ENCODE peak calls at places on chromosome 14, in five cellular contexts. E is AG04450, Q is astrocyte, K is HCT116, O is stomach. Y is an unnamed sample. For H3K27me3, the result is how much of the 10 kb centered on the place peaks cover.

GRCh38 chr14:76201162-76201561 is 49.4 kb downstream of the GPATCH2L start:
- DNase-seq in E (peak), Q (peak), K (no peak), O (no peak), Y (peak)

GRCh38 chr14:70653662-70654061 is 11.9 kb downstream of the TTC9 start:
- DNase-seq in E (no peak), Q (no peak), K (no peak), O (no peak), Y (no peak)

GRCh38 chr14:44712095-44712822 is 205.2 kb upstream of the FSCB start:
- DNase-seq in E (no peak), Q (no peak), K (no peak), O (no peak), Y (no peak)

GRCh38 chr14:102848830-102849521 is 71.7 kb downstream of the TRAF3 start:
- DNase-seq in E (no peak), Q (peak), K (no peak), O (peak), Y (no peak)

GRCh38 chr14:101196795-101197590 is 293.5 kb upstream of the RTL1 start:
- DNase-seq in E (no peak), Q (no peak), K (no peak), O (peak), Y (no peak)

GRCh38 chr14:97459180-97459579 is 662.0 kb downstream of the VRK1 start:
- DNase-seq in E (no peak), Q (no peak), K (no peak), O (no peak), Y (no peak)

GRCh38 chr14:24079521-24080141 is 8.3 kb downstream of the CPNE6 start:
- DNase-seq in E (no peak), Q (no peak), K (no peak), O (no peak), Y (no peak)

GRCh38 chr14:104419865-104420458 is 159.6 kb upstream of the C14orf180 start:
- DNase-seq in E (no peak), Q (no peak), K (no peak), O (no peak), Y (no peak)

GRCh38 chr14:42000450-42000849 is 393.8 kb downstream of the LRFN5 start:
- DNase-seq in E (no peak), Q (no peak), K (no peak), O (no peak), Y (peak)

GRCh38 chr14:90721619-90722305 is 94.5 kb downstream of the TTC7B start:
- DNase-seq in E (no peak), Q (peak), K (peak), O (no peak), Y (peak)

GRCh38 chr14:51087024-51087423 is 7.9 kb downstream of the TRIM9 start:
- DNase-seq in E (no peak), Q (no peak), K (peak), O (no peak), Y (peak)

GRCh38 chr14:72045885-72046284 is 113.7 kb downstream of the RGS6 start:
- DNase-seq in E (no peak), Q (no peak), K (no peak), O (no peak), Y (no peak)

GRCh38 chr14:72618424-72618823 is 275.5 kb downstream of the DPF3 start:
- DNase-seq in E (no peak), Q (no peak), K (no peak), O (no peak), Y (no peak)

GRCh38 chr14:102644523-102644922 is 52.1 kb downstream of the RCOR1 start:
- DNase-seq in E (no peak), Q (no peak), K (no peak), O (no peak), Y (no peak)

GRCh38 chr14:63993992-63994391 is 141.2 kb downstream of the SYNE2 start:
- DNase-seq in E (no peak), Q (no peak), K (no peak), O (no peak), Y (peak)

GRCh38 chr14:49673586-49673985 is 14.4 kb downstream of the POLE2 start:
- DNase-seq in E (no peak), Q (no peak), K (no peak), O (no peak), Y (no peak)

GRCh38 chr14:49679271-49679670 is 8.7 kb downstream of the POLE2 start:
- DNase-seq in E (no peak), Q (peak), K (no peak), O (no peak), Y (peak)

GRCh38 chr14:49677643-49678042 is 10.4 kb downstream of the POLE2 start:
- DNase-seq in E (no peak), Q (no peak), K (no peak), O (no peak), Y (no peak)
- TF ChIP-seq CTCF in E (peak), Q (no peak), K (peak), O (no peak), Y (no peak)

DNA sequence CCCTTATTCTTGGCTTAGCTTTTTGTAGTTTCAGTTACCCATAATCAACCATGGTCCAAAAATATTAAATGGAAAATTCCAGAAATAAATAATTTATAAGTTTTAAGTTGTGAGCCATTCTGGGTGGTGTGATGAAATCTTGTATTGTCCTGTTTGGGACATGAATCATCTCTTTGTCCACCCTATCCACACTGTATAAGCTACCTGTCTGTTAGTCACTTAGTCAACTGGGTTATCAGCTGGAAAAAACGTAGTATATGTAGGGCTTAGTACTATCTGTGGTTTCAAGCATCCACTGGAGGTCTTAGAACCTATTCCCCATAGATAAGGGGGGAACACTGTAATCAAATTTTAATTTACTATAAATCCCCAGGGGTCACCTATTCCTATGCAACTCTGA is 52.7 kb downstream of the NKX2-1 start:
- DNase-seq in E (no peak), Q (no peak), K (no peak), O (no peak), Y (peak)
- H3K27me3 ChIP-seq in E (under half), Q (under half), K (under half), O (under half), Y (under half)

DNA sequence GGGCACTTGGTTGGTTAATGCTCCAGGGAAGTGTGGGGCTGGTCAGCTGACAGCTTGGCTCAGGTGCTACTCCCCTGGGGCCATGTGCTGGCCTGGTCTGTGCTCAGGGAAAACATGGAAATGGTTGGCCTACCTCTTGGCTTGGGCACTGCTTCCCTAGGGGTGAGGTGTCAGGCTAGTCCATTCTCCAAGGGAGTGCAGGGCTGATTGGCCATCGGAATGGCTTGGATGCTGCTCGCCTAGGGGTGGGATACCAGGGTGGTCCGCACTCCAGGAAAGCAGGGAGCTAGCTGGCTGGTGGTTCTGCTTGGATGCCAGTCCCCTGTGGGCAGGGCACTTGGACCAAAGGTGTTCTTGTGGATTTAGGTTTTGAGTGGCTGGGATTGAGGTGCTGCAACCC is 245.7 kb downstream of the RAD51B start:
- DNase-seq in E (no peak), Q (no peak), K (no peak), O (no peak), Y (no peak)
- H3K4me3 ChIP-seq in E (no peak), Q (no peak), K (no peak), O (no peak), Y (no peak)

DNA sequence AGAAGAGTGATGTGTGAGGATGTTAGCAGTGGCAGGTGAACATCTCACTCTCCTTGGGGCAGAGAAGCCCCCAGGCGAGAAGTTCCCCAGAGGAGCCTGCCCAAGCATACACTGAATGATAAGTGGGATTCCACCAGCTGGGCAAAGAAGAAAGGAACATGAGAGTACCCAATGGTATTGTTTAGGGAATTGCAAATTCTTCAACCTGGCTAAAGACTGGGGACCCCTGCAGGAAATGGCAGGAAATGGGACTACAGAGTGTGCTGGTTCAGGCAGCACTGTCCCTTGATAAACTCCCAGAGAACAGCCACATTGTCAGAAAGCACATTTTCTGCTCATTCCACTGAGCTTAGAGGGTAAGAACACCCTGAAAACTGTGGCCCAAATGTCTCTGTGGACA is 121.3 kb downstream of the RPS29 start:
- DNase-seq in E (no peak), Q (no peak), K (peak), O (no peak), Y (no peak)
- TF ChIP-seq CTCF in E (peak), Q (peak), K (peak), O (no peak), Y (peak)

GRCh38 chr14:75125617-75126016 is 1.2 kb downstream of the NEK9 start:
- DNase-seq in E (no peak), Q (peak), K (no peak), O (no peak), Y (peak)
- H3K27me3 ChIP-seq in E (under half), Q (under half), K (under half), O (under half), Y (under half)

GRCh38 chr14:93960108-93960475 is 16.3 kb downstream of the ASB2 start:
- DNase-seq in E (no peak), Q (no peak), K (no peak), O (no peak), Y (no peak)
- H3K4me3 ChIP-seq in E (no peak), Q (no peak), K (peak), O (no peak), Y (no peak)

GRCh38 chr14:20904393-20905029 is 13.3 kb downstream of the RNASE3 start:
- DNase-seq in E (no peak), Q (no peak), K (no peak), O (no peak), Y (no peak)
- TF ChIP-seq CTCF in E (no peak), Q (no peak), K (no peak), O (no peak), Y (no peak)

DNA sequence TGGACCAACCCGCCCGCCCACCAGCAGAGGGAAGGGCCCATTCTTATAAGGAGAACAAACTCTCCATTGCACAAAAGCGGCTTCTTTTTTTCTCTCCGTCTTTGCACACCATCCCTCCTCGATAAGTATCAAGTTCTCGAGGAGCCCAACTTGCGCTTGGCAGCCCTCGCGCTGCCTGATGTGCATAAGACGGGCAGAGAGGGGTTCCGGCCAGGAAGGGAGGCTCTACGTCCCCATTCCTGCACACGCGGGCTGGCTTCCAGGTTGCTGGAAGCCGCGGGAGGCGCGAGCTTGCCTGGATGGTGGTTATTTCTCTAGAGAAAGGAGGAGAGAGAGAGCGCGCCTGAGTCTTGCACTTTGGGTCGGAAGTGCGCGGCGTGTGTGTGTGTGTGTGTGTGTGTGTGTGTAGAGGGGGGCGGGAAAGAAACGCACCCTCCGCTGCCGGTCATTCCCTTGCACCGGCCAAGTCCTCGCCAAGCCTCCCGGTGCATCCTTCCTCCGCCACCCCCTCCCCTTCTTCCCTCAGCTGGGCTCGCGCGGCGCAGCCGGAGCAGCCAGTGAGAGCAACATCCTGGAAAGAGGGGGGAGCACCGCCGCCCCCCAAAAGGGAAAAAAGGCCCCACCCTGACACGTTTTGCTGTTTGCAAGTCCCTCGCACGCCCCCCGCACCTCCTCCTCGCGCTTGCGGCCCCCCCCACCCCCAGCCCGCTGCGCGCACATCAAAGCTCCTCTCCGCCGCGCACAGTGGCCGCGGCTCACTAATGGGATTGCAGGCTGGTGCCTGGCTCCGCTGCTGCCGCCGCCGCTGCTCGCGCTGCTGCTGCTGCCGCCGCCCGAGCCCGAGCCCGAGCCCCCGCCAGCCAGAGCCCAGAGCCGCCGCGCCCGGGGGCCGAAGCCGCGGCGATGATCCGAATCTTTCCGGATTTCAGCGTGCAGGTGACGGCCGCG is 4.5 kb upstream of the NPAS3 start:
- DNase-seq in E (no peak), Q (peak), K (no peak), O (no peak), Y (no peak)
- H3K27me3 ChIP-seq in E (half or more), Q (under half), K (under half), O (under half), Y (under half)

DNA sequence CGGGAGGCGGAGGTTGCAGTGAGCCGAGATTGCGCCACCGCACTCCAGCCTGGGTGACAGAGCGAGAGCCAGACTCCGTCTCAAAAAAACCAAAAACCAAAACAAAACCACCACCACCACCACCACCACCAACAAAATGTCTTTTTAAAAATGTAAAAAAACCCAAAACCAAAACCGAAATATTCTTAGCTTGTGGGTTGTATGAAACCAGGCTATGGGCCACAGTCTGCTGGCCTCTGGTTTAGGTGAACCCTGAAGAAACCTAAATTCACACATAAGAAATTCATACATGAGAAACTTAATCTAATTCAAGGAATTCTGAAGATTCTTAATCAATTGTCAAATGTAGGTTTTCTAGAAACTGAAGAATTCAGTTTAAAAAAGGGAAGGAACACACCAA is 37.6 kb downstream of the INSM2 start:
- DNase-seq in E (no peak), Q (no peak), K (no peak), O (no peak), Y (no peak)
- H3K4me3 ChIP-seq in E (no peak), Q (no peak), K (no peak), O (no peak), Y (no peak)

DNA sequence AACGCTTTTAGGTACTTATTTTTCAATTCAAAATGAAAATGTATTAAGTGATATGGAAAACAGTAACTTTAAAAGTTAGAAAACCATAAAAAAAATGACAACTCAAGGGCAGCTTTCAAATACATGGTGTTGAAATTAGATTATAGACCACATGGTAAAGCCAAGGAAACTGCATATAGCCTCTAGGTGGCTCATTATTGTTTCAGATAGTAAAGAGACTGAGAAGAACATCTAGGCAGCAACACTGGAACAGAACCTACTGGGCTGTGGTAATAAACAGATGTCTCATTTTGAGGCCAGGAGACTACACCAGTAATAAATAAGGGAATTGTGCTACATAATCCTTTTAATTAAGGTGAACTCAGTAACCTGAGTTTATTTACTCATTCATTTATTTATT is 13.0 kb downstream of the FBXO33 start:
- DNase-seq in E (no peak), Q (no peak), K (no peak), O (no peak), Y (no peak)
- TF ChIP-seq CTCF in E (no peak), Q (no peak), K (peak), O (no peak), Y (no peak)

Y was measured in bronchial epithelial cell.